ENCODE peak calls at places on chromosome 11, in ten cellular contexts. A is GM10248, L is neural crest cell, Y is GM12864, B is uterus, S is fibroblast of pulmonary artery, W is upper lobe of right lung, V is lower lobe of right lung, E is GM23338, R is HCT116. U is an unnamed sample.

GRCh38 chr11:128158860-128159259 is 428.5 kb downstream of the ETS1 start:
- DNase-seq in A (no peak), L (no peak), Y (no peak), B (no peak), S (no peak), W (no peak), V (no peak), E (no peak), R (no peak), U (no peak)

GRCh38 chr11:10107522-10107921 is 186.5 kb downstream of the SBF2 start:
- DNase-seq in A (no peak), L (no peak), Y (no peak), B (no peak), S (no peak), W (no peak), V (no peak), E (peak), R (no peak), U (no peak)

GRCh38 chr11:68890490-68891231 is 13.0 kb downstream of the MRPL21 start:
- DNase-seq in A (no peak), L (no peak), Y (no peak), B (peak), S (peak), W (no peak), V (peak), E (no peak), R (no peak), U (no peak)

GRCh38 chr11:41281131-41281742 is 178.2 kb downstream of the LRRC4C start:
- DNase-seq in A (no peak), L (no peak), Y (no peak), B (no peak), S (peak), W (no peak), V (no peak), E (no peak), R (no peak), U (no peak)

GRCh38 chr11:82004537-82005213 is 729.0 kb downstream of the FAM181B start:
- DNase-seq in A (no peak), L (no peak), Y (no peak), B (no peak), S (no peak), W (no peak), V (no peak), E (no peak), R (no peak), U (no peak)

GRCh38 chr11:71153005-71153395 is 99.4 kb downstream of the SHANK2 start:
- DNase-seq in A (no peak), L (no peak), Y (no peak), B (no peak), S (no peak), W (peak), V (no peak), E (peak), R (no peak), U (no peak)

GRCh38 chr11:75431533-75432525 is 1.2 kb downstream of the KLHL35 start:
- DNase-seq in A (no peak), L (no peak), Y (no peak), B (no peak), S (no peak), W (no peak), V (no peak), E (peak), R (no peak), U (no peak)

GRCh38 chr11:2592559-2593392 is 107.0 kb downstream of the KCNQ1OT1 start:
- DNase-seq in A (peak), L (no peak), Y (no peak), B (no peak), S (no peak), W (peak), V (peak), E (no peak), R (no peak), U (no peak)

GRCh38 chr11:74142624-74143023 is 28.2 kb downstream of the C2CD3 start:
- DNase-seq in A (no peak), L (no peak), Y (no peak), B (no peak), S (no peak), W (no peak), V (no peak), E (no peak), R (no peak), U (no peak)

GRCh38 chr11:61480936-61481335 is 27.6 kb upstream of the LRRC10B start:
- DNase-seq in A (no peak), L (peak), Y (no peak), B (no peak), S (peak), W (no peak), V (no peak), E (peak), R (no peak), U (peak)

GRCh38 chr11:116466231-116466630 is 306.6 kb downstream of the BUD13 start:
- DNase-seq in A (no peak), L (no peak), Y (no peak), B (no peak), S (no peak), W (no peak), V (no peak), E (no peak), R (no peak), U (no peak)

DNA sequence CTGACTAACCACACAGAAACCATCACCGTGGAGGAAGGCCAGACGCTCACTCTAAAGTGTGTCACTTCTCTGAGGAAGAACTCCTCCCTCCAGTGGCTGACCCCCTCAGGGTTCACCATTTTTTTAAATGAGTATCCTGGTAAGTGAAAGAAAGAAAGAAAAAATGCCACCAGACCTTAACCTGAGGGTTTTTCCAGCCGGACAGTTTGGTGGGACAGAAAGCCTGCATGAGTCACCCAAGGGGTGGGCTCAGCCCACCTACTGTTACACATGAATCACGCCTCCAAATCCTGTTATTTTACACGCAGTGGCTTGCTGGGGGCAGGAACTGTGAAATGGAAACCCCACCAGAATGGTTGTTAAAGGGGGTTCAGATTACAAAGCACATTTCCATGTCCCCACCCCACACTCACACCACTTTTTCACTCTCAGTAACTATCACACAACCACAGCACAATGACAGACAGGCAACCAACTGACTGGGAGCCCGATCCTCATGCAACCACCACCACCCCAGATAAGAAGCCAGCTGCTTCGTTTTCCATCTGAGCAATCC is 11.9 kb downstream of the CRTAM start:
- DNase-seq in A (no peak), L (no peak), Y (no peak), B (no peak), S (peak), W (no peak), V (no peak), E (peak), R (no peak), U (no peak)
- TF ChIP-seq CTCF in A (no peak), L (no peak), Y (no peak), B (no peak), S (no peak), W (no peak), V (no peak), E (peak), R (no peak), U (no peak)

DNA sequence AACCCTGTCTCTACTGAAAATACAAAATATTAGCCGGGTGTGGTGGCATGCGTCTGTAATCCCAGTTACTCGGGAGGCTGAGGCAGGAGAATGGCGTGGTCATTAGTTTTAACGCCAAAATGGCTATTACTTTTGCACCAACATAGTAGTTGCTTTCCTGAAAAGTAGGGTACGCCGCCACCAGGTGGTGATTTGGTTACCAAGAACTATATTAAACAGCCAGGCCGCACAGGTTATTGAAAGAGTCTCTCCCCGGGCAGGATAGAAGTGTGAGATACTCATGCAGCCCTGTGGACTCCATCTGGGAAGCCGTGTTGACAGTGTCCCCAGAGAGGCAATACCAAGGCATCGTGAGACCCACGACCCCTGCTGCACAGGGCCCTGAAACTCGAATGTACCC is 24.6 kb upstream of the LRRC32 start:
- DNase-seq in A (no peak), L (no peak), Y (no peak), B (no peak), S (no peak), W (no peak), V (no peak), E (peak), R (no peak), U (no peak)
- TF ChIP-seq CTCF in A (no peak), L (no peak), Y (no peak), B (no peak), S (no peak), W (no peak), V (no peak), E (peak), R (peak), U (no peak)

GRCh38 chr11:130199792-130200191 is 40.2 kb downstream of the ST14 start:
- DNase-seq in A (no peak), L (no peak), Y (no peak), B (no peak), S (no peak), W (no peak), V (no peak), E (no peak), R (no peak), U (no peak)
- TF ChIP-seq CTCF in A (no peak), L (no peak), Y (no peak), B (no peak), S (no peak), W (no peak), V (no peak), E (no peak), R (no peak), U (no peak)

GRCh38 chr11:35142481-35143207 is 3.7 kb downstream of the CD44 start:
- DNase-seq in A (no peak), L (no peak), Y (no peak), B (peak), S (peak), W (no peak), V (no peak), E (peak), R (no peak), U (no peak)
- TF ChIP-seq CTCF in A (peak), L (no peak), Y (peak), B (no peak), S (no peak), W (no peak), V (no peak), E (peak), R (peak), U (no peak)

GRCh38 chr11:103875855-103876510 is 160.5 kb upstream of the DDI1 start:
- DNase-seq in A (no peak), L (no peak), Y (peak), B (no peak), S (no peak), W (no peak), V (no peak), E (no peak), R (no peak), U (no peak)
- TF ChIP-seq CTCF in A (no peak), L (no peak), Y (no peak), B (no peak), S (no peak), W (no peak), V (no peak), E (no peak), R (no peak), U (no peak)

GRCh38 chr11:120182790-120183491 is 27.9 kb upstream of the OAF start:
- DNase-seq in A (no peak), L (no peak), Y (no peak), B (peak), S (no peak), W (peak), V (no peak), E (peak), R (no peak), U (peak)
- TF ChIP-seq CTCF in A (peak), L (peak), Y (peak), B (no peak), S (peak), W (peak), V (peak), E (peak), R (peak), U (peak)

DNA sequence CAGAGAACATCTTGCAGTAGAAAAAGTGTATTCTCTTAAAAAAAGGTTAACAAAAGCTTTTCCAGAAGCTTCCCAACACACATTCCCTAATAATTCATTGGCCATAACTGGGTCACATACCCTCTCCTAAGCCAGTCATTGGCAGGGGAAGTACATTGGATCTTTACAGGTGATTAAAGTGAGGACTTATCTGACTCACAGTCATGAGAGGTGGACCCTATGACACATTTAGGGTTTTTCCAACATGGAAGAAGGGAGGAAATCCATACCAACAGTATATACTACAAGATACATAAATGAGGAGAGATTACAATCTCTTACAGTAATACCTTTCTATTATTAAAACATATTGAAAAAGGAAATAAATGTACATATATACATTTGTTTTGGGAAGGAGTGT is 72.2 kb downstream of the CCDC73 start:
- DNase-seq in A (no peak), L (no peak), Y (no peak), B (no peak), S (no peak), W (no peak), V (no peak), E (no peak), R (no peak), U (no peak)
- TF ChIP-seq CTCF in A (no peak), L (no peak), Y (no peak), B (no peak), S (no peak), W (no peak), V (no peak), E (no peak), R (no peak), U (no peak)

DNA sequence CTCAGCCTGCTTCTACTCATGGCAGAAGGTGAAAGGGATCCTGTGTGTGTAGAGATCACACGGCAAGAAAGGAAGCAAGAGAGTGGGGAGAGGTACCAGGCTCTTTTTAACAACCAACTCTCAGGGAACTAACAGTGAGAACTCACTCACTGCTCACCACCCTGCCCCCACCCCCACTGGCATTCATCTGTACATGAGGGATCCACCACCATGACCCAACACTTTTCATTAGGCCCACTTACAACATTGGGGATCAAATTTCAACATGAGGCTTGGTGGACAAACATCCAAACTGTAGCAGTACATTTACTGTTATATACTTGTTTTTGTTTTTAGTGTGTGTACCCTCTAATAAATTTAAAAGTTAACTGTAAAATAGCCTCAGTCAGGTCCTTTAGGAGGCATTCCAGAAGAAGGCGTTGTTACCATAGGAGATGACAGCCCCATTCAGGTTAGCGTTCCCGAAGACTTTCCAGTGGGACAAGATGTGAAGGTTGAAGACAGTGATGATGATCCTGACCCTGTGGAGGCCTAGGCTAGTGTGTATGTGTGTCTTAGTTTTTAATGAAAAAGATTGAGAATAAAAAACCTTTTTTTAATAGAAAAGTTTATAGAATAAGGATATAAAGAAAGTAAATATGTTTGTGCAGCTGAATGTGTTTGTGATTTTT is 11.3 kb downstream of the CUL5 start:
- DNase-seq in A (no peak), L (no peak), Y (no peak), B (no peak), S (peak), W (no peak), V (no peak), E (no peak), R (no peak), U (no peak)
- TF ChIP-seq CTCF in A (no peak), L (no peak), Y (no peak), B (no peak), S (no peak), W (no peak), V (no peak), E (no peak), R (no peak), U (no peak)

GRCh38 chr11:11640996-11641395 is 19.2 kb upstream of the GALNT18 start:
- DNase-seq in A (no peak), L (no peak), Y (no peak), B (no peak), S (no peak), W (no peak), V (no peak), E (no peak), R (no peak), U (no peak)

GRCh38 chr11:11636671-11637070 is 14.9 kb upstream of the GALNT18 start:
- DNase-seq in A (no peak), L (no peak), Y (no peak), B (no peak), S (no peak), W (no peak), V (no peak), E (no peak), R (no peak), U (no peak)

GRCh38 chr11:11640152-11640551 is 18.3 kb upstream of the GALNT18 start:
- DNase-seq in A (no peak), L (no peak), Y (no peak), B (no peak), S (no peak), W (no peak), V (no peak), E (no peak), R (no peak), U (no peak)

DNA sequence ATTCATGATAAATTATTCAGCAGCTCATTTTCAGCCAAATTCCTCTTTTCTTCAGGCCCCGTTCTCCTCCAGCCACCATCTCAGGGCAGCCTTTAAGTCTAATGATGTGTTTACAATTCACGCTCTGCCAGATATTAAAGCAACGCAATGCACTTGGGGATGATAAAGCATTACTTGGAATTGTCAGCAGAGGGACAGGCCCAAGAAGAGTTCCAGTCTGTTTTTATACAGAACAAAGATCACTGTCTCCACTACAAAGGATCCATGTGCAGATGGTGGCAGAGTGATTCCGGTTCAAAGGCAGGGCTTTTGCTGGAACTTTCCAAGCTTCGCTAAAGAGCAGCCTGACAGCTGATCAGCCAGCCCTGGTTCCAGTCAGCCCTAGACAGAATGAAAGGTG is 13.7 kb upstream of the GALNT18 start:
- DNase-seq in A (no peak), L (no peak), Y (no peak), B (no peak), S (no peak), W (no peak), V (no peak), E (no peak), R (no peak), U (no peak)
- TF ChIP-seq CTCF in A (no peak), L (no peak), Y (no peak), B (no peak), S (no peak), W (no peak), V (no peak), E (no peak), R (no peak), U (no peak)

GRCh38 chr11:6603287-6604080 is at the start of the genes ILK and RRP8:
- DNase-seq in A (peak), L (peak), Y (peak), B (peak), S (peak), W (peak), V (peak), E (peak), R (peak), U (peak)

GRCh38 chr11:6607190-6607635 is 3.6 kb downstream of the ILK start:
- DNase-seq in A (no peak), L (no peak), Y (no peak), B (peak), S (no peak), W (no peak), V (no peak), E (no peak), R (no peak), U (no peak)

GRCh38 chr11:6606471-6607189 is 3.1 kb downstream of the ILK start:
- DNase-seq in A (peak), L (peak), Y (peak), B (peak), S (peak), W (peak), V (peak), E (peak), R (peak), U (no peak)

GRCh38 chr11:6602096-6602940 is 1.1 kb downstream of the RRP8 start:
- DNase-seq in A (no peak), L (no peak), Y (no peak), B (peak), S (no peak), W (no peak), V (no peak), E (no peak), R (no peak), U (no peak)

DNA sequence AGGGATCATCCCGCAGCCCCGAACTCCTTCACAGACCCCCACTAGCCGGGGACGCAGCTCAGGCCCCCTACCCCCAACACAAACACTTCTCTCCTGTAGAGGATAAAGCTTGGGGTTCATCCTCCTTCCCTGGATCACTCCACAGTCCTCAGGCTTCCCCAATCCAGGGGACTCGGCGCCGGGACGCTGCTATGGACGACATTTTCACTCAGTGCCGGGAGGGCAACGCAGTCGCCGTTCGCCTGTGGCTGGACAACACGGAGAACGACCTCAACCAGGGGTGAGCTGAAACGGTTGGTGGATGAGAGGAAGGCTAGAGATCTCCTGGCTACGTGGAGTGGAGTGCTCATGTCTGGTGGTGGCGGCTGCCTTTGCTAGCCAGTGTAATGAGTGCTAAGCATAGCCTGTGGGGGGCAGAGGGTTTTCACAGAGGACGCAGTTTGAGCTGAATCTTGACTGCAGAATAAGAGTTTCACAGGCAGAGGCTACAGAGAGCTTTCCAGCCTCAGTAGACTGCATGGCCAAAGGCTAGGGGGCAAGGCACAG is 580 bp downstream of the ILK start:
- DNase-seq in A (peak), L (no peak), Y (no peak), B (peak), S (peak), W (no peak), V (no peak), E (peak), R (no peak), U (no peak)
- TF ChIP-seq CTCF in A (peak), L (peak), Y (peak), B (peak), S (peak), W (peak), V (peak), E (peak), R (no peak), U (peak)

U was measured in D721Med.